ENCODE peak calls at places on chromosome 19, in nine cellular contexts. T, C, J, O, K, Z, F, M and N are unnamed samples.
A peak's percentile ranks its signal among the peaks of the same experiment; 100 is the strongest.

GRCh38 chr19:46862974-46863632 is 2.3 kb downstream of the ARHGAP35 start:
- DNase-seq in T (no peak), C (no peak), J (no peak), O (no peak), K (no peak), Z (no peak), F (no peak), M (no peak), N (no peak)

GRCh38 chr19:14383898-14384669 is 2.8 kb downstream of the ADGRE5 start:
- DNase-seq in T (no peak), C (no peak), J (peak; percentile 36), O (peak; percentile 44), K (peak; percentile 55), Z (peak; percentile 49), F (peak; percentile 56), M (no peak), N (peak; percentile 58)

GRCh38 chr19:9945319-9945966 is 9.1 kb upstream of the OLFM2 start:
- DNase-seq in T (peak; percentile 10), C (peak; percentile 93), J (peak; percentile 99), O (peak; percentile 72), K (peak; percentile 100), Z (peak; percentile 99), F (peak; percentile 87), M (peak; percentile 78), N (peak; percentile 65)

GRCh38 chr19:30718728-30719127 is 346.5 kb downstream of the ZNF536 start:
- DNase-seq in T (no peak), C (no peak), J (no peak), O (no peak), K (no peak), Z (no peak), F (no peak), M (peak; percentile 53), N (no peak)

GRCh38 chr19:10936661-10937084 is 8.1 kb downstream of the TIMM29 start:
- DNase-seq in T (peak; percentile 76), C (no peak), J (peak; percentile 66), O (peak; percentile 64), K (peak; percentile 81), Z (peak; percentile 85), F (peak; percentile 94), M (peak; percentile 83), N (peak; percentile 61)

GRCh38 chr19:31340059-31341025 is 8.9 kb downstream of the TSHZ3 start:
- DNase-seq in T (no peak), C (no peak), J (peak; percentile 89), O (peak; percentile 54), K (peak; percentile 62), Z (peak; percentile 59), F (no peak), M (peak; percentile 74), N (no peak)

GRCh38 chr19:47187023-47187655 is 43.9 kb downstream of the BBC3 start:
- DNase-seq in T (no peak), C (no peak), J (no peak), O (no peak), K (no peak), Z (no peak), F (no peak), M (peak; percentile 46), N (no peak)

GRCh38 chr19:53624776-53625540 is 6.8 kb upstream of the DPRX start:
- DNase-seq in T (no peak), C (no peak), J (no peak), O (no peak), K (no peak), Z (no peak), F (no peak), M (no peak), N (no peak)

GRCh38 chr19:39038098-39038497 is 5.7 kb upstream of the FBXO27 start:
- DNase-seq in T (peak; percentile 61), C (no peak), J (no peak), O (peak; percentile 49), K (peak; percentile 25), Z (peak; percentile 43), F (peak; percentile 42), M (peak; percentile 71), N (no peak)

GRCh38 chr19:29724102-29724641 is 9.1 kb upstream of the C19orf12 start:
- DNase-seq in T (no peak), C (peak; percentile 58), J (peak; percentile 5), O (no peak), K (peak; percentile 5), Z (peak; percentile 6), F (no peak), M (no peak), N (no peak)

GRCh38 chr19:33796164-33797100 is at the start of gene KCTD15:
- DNase-seq in T (no peak), C (peak; percentile 86), J (peak; percentile 41), O (peak; percentile 60), K (peak; percentile 31), Z (peak; percentile 42), F (peak; percentile 16), M (peak; percentile 86), N (peak; percentile 67)

GRCh38 chr19:31266196-31266595 is 83.0 kb downstream of the TSHZ3 start:
- DNase-seq in T (no peak), C (peak; percentile 22), J (no peak), O (no peak), K (no peak), Z (no peak), F (no peak), M (no peak), N (no peak)

GRCh38 chr19:54245936-54246335 is 3.3 kb upstream of the LILRA6 start:
- DNase-seq in T (no peak), C (no peak), J (no peak), O (no peak), K (no peak), Z (no peak), F (no peak), M (no peak), N (no peak)

GRCh38 chr19:6033744-6034264 is 55.9 kb upstream of the RANBP3 start:
- DNase-seq in T (no peak), C (peak; percentile 9), J (no peak), O (no peak), K (no peak), Z (no peak), F (no peak), M (peak; percentile 64), N (no peak)

GRCh38 chr19:1748703-1749341 is 4.5 kb upstream of the ONECUT3 start:
- DNase-seq in T (no peak), C (peak; percentile 49), J (no peak), O (no peak), K (no peak), Z (no peak), F (no peak), M (no peak), N (no peak)

GRCh38 chr19:13734751-13735150 is 29.6 kb upstream of the MRI1 start:
- DNase-seq in T (no peak), C (no peak), J (no peak), O (no peak), K (no peak), Z (no peak), F (peak; percentile 50), M (no peak), N (no peak)

GRCh38 chr19:30784850-30785459 is 412.8 kb downstream of the ZNF536 start:
- DNase-seq in T (peak; percentile 16), C (no peak), J (no peak), O (peak; percentile 6), K (peak; percentile 26), Z (peak; percentile 45), F (peak; percentile 3), M (no peak), N (peak; percentile 63)

GRCh38 chr19:1427221-1427620 is 11.0 kb upstream of the RPS15 start:
- DNase-seq in T (no peak), C (no peak), J (no peak), O (no peak), K (no peak), Z (no peak), F (no peak), M (no peak), N (no peak)

GRCh38 chr19:57324992-57325391 is 4.7 kb downstream of the ZNF543 start:
- DNase-seq in T (no peak), C (no peak), J (no peak), O (no peak), K (no peak), Z (no peak), F (no peak), M (no peak), N (no peak)
- TF ChIP-seq CTCF in T (no peak), C (no peak), J (no peak), O (no peak), K (no peak), Z (no peak), F (no peak), M (no peak), N (no peak)

GRCh38 chr19:17021793-17022590 is 4.6 kb downstream of the CPAMD8 start:
- DNase-seq in T (peak; percentile 11), C (no peak), J (no peak), O (peak; percentile 92), K (peak; percentile 26), Z (no peak), F (peak; percentile 88), M (no peak), N (no peak)
- H3K9ac ChIP-seq in T (no peak overlapping the region), C (no peak overlapping the region), J (no peak overlapping the region), O (no peak overlapping the region), K (no peak overlapping the region), Z (no peak overlapping the region), F (no peak overlapping the region), M (no peak overlapping the region), N (no peak overlapping the region)

DNA sequence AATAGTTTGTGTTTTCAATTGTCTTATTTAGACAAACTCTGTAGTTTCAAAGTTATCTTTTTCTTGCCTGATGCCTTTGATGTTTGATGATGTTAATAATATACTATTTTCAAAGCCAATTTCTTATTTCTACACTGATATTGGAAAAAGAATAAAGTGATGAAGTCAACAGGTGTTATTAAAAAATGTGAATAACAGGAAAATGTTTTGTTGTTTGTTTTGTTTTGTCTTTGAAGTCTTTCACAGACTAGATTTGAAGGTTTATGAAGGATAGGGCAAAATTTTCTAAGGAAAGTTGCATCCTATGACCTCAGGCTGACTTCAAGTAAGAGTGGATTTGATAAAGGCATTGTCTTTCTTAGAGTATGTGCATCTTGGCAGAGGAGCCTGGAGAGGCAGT is 31.2 kb downstream of the ZNF790 start:
- DNase-seq in T (no peak), C (no peak), J (no peak), O (no peak), K (no peak), Z (no peak), F (no peak), M (no peak), N (no peak)
- H3K4me3 ChIP-seq in T (no peak overlapping the region), C (no peak overlapping the region), J (no peak overlapping the region), O (no peak overlapping the region), K (no peak overlapping the region), Z (no peak overlapping the region), F (no peak overlapping the region), M (no peak overlapping the region), N (no peak overlapping the region)

DNA sequence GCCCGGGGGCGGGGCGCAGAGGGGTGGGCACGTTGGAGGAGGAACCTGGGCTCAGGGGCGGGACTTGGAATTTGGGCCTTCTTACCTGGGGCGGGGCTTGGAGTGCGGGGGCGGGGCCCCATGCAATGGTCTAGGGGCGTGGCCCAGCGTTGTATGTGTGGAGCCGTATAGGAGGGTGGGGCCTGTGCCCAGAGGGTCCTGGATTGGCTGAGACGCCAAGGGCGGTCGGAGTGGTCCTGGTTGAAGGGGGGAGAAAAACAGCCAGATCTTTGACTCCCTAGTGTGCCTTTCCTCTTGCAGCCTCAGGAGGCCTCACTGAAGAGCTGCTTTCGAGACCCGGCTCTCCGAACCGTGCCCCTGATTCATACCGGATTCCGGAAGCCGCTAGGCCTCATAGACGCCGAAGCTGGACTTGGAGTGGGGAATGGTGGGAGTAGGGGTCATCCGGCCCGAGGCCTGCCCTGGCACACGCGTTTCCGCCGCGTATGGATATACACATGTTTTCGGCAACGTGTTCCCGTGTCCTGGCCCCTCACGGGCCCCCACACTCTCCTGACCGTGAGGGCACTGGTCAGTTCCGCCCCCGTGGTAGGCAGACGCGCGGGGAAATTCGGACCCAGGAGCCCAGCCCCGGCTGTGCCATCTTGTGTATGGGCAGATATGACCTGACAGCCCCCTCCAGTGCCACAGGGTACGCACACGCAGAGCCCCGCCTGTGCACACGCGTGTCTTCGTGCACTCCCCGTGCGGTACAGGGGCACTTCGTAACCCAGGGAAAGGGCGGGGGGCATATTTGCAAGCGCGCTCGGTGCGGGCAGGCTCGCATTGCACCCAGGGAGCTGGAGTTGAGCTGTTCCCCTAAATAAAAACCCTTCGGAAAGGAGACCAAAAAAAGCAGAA is 661 bp upstream of the PRR12 start:
- DNase-seq in T (peak; percentile 97), C (peak; percentile 98), J (peak; percentile 91), O (peak; percentile 93), K (peak; percentile 95), Z (peak; percentile 96), F (peak; percentile 99), M (peak; percentile 95), N (peak; percentile 99)
- TF ChIP-seq CTCF in T (peak; percentile 21), C (no peak), J (no peak), O (no peak), K (peak; percentile 10), Z (peak; percentile 13), F (no peak), M (no peak), N (no peak)